ENCODE peak calls at places on chromosome 22, in four cellular contexts. E is mesenchymal stem cell, L is NCI-H510A, X is Peyer's patch. Y is an unnamed sample.

GRCh38 chr22:32318361-32318760 is 39.3 kb upstream of the RFPL3 start:
- DNase-seq in E (no peak), L (no peak), X (no peak), Y (no peak)

GRCh38 chr22:28829358-28830181 is 29.2 kb upstream of the XBP1 start:
- DNase-seq in E (peak), L (peak), X (peak), Y (peak)

GRCh38 chr22:22237521-22237920 is 7.1 kb upstream of the VPREB1 start:
- DNase-seq in E (no peak), L (no peak), X (no peak), Y (no peak)

GRCh38 chr22:39215430-39216142 is 29.2 kb downstream of the PDGFB start:
- DNase-seq in E (no peak), L (no peak), X (peak), Y (no peak)

GRCh38 chr22:30776476-30776875 is 81.8 kb downstream of the OSBP2 start:
- DNase-seq in E (no peak), L (no peak), X (no peak), Y (no peak)

GRCh38 chr22:29587938-29588699 is 7.2 kb upstream of the NIPSNAP1 start:
- DNase-seq in E (peak), L (no peak), X (no peak), Y (no peak)

GRCh38 chr22:39898997-39899396 is 1.9 kb upstream of the GRAP2 start:
- DNase-seq in E (no peak), L (no peak), X (no peak), Y (no peak)

GRCh38 chr22:21646608-21647590 is 4.8 kb downstream of the SDF2L1 start:
- DNase-seq in E (peak), L (no peak), X (peak), Y (no peak)

GRCh38 chr22:48948575-48949170 is 879.0 kb downstream of the BRD1 start:
- DNase-seq in E (no peak), L (no peak), X (no peak), Y (no peak)

GRCh38 chr22:48423481-48423901 is 1404.2 kb downstream of the BRD1 start:
- DNase-seq in E (no peak), L (no peak), X (no peak), Y (no peak)

GRCh38 chr22:23481369-23481768 is 98.7 kb downstream of the IGLL1 start:
- DNase-seq in E (no peak), L (no peak), X (no peak), Y (no peak)

GRCh38 chr22:39924286-39924685 is 23.4 kb downstream of the GRAP2 start:
- DNase-seq in E (no peak), L (no peak), X (no peak), Y (no peak)

GRCh38 chr22:38038890-38039812 is 18.1 kb upstream of the PICK1 start:
- DNase-seq in E (no peak), L (no peak), X (no peak), Y (no peak)

GRCh38 chr22:49180683-49181024 is 647.0 kb downstream of the BRD1 start:
- DNase-seq in E (no peak), L (no peak), X (no peak), Y (no peak)

GRCh38 chr22:36027960-36028645 is 521 bp downstream of the RBFOX2 start:
- DNase-seq in E (no peak), L (peak), X (no peak), Y (no peak)

GRCh38 chr22:30027169-30027568 is 53.1 kb upstream of the HORMAD2 start:
- DNase-seq in E (no peak), L (no peak), X (peak), Y (no peak)

GRCh38 chr22:36243996-36244395 is 4.7 kb upstream of the APOL2 start:
- DNase-seq in E (no peak), L (no peak), X (no peak), Y (no peak)

GRCh38 chr22:48175721-48176120 is 1413.3 kb downstream of the TBC1D22A start:
- DNase-seq in E (no peak), L (no peak), X (no peak), Y (no peak)

GRCh38 chr22:49655168-49655812 is 172.4 kb downstream of the BRD1 start:
- DNase-seq in E (no peak), L (no peak), X (peak), Y (no peak)

GRCh38 chr22:39995346-39996252 is 845 bp downstream of the FAM83F start:
- DNase-seq in E (no peak), L (no peak), X (peak), Y (no peak)

GRCh38 chr22:48253136-48253535 is 1490.7 kb downstream of the TBC1D22A start:
- DNase-seq in E (no peak), L (no peak), X (no peak), Y (no peak)

GRCh38 chr22:20026204-20026908 is 5.4 kb downstream of the TANGO2 start:
- DNase-seq in E (no peak), L (no peak), X (peak), Y (no peak)

GRCh38 chr22:46576556-46577351 is 39.3 kb upstream of the CELSR1 start:
- DNase-seq in E (peak), L (no peak), X (peak), Y (no peak)

GRCh38 chr22:50683086-50683993 is 10.7 kb downstream of the SHANK3 start:
- DNase-seq in E (no peak), L (no peak), X (no peak), Y (no peak)

GRCh38 chr22:48886604-48887393 is 940.9 kb downstream of the BRD1 start:
- DNase-seq in E (no peak), L (peak), X (peak), Y (no peak)

GRCh38 chr22:39664485-39665200 is 94.1 kb downstream of the CACNA1I start:
- DNase-seq in E (no peak), L (no peak), X (no peak), Y (peak)

GRCh38 chr22:46147061-46147460 is 3.3 kb upstream of the PPARA start:
- DNase-seq in E (no peak), L (no peak), X (peak), Y (no peak)

GRCh38 chr22:32699686-32700085 is 101.8 kb upstream of the TIMP3 start:
- DNase-seq in E (no peak), L (no peak), X (no peak), Y (no peak)

GRCh38 chr22:26235792-26236191 is 66.5 kb downstream of the SEZ6L start:
- DNase-seq in E (no peak), L (no peak), X (no peak), Y (no peak)

GRCh38 chr22:28381427-28382167 is 298.0 kb downstream of the TTC28 start:
- DNase-seq in E (no peak), L (no peak), X (no peak), Y (no peak)

GRCh38 chr22:20218320-20218872 is 49.7 kb downstream of the RTN4R start:
- DNase-seq in E (no peak), L (no peak), X (no peak), Y (no peak)